ENCODE peak calls at places on chromosomes 6 and 20, in four cellular contexts. E is BJ, Q is mammary epithelial cell, R is upper lobe of right lung. K is an unnamed sample.

GRCh38 chr20:47703748-47704147 is 81.5 kb downstream of the SULF2 start:
- DNase-seq in Q (no peak), R (no peak), E (no peak), K (no peak)

GRCh38 chr6:36944650-36945049 is 9.9 kb upstream of the PI16 start:
- DNase-seq in R (no peak), E (no peak), Q (no peak), K (no peak)

GRCh38 chr6:36028088-36028886 is 679 bp downstream of the MAPK14 start:
- DNase-seq in E (no peak), R (peak; percentile 78), Q (peak; percentile 27), K (peak; percentile 31)

GRCh38 chr20:17685168-17685567 is 3.1 kb upstream of the RRBP1 start:
- DNase-seq in R (no peak), E (no peak), Q (peak; percentile 16), K (no peak)

GRCh38 chr6:117449549-117450439 is 24.1 kb upstream of the ROS1 start:
- DNase-seq in Q (peak; percentile 50), E (no peak), R (no peak), K (peak; percentile 75)

GRCh38 chr6:43834528-43835145 is 64.6 kb downstream of the VEGFA start:
- DNase-seq in E (no peak), Q (no peak), R (no peak), K (no peak)

GRCh38 chr6:160261991-160262718 is 3.5 kb upstream of the SLC22A2 start:
- DNase-seq in Q (no peak), R (no peak), E (no peak), K (no peak)

GRCh38 chr6:150492507-150492906 is 107.2 kb upstream of the PLEKHG1 start:
- DNase-seq in Q (peak; percentile 98), E (no peak), R (no peak), K (peak; percentile 76)

GRCh38 chr6:158803733-158804143 is 15.4 kb downstream of the EZR start:
- DNase-seq in R (no peak), Q (peak; percentile 66), E (no peak), K (peak; percentile 64)

GRCh38 chr6:44495036-44495901 is 107.8 kb downstream of the CDC5L start:
- DNase-seq in E (no peak), Q (no peak), R (no peak), K (peak; percentile 54)

GRCh38 chr20:19317240-19318069 is 105.0 kb downstream of the SLC24A3 start:
- DNase-seq in E (no peak), R (no peak), Q (no peak), K (peak; percentile 35)

GRCh38 chr6:37731888-37732287 is 34.2 kb upstream of the MDGA1 start:
- DNase-seq in R (peak; percentile 81), Q (no peak), E (no peak), K (peak; percentile 10)

GRCh38 chr6:112780498-112781096 is 433.5 kb downstream of the RFPL4B start:
- DNase-seq in R (no peak), E (no peak), Q (peak; percentile 61), K (peak; percentile 65)

GRCh38 chr20:11755071-11755881 is 162.4 kb upstream of the BTBD3 start:
- DNase-seq in R (no peak), E (peak; percentile 15), Q (no peak), K (no peak)

GRCh38 chr20:18304618-18305017 is 16.3 kb downstream of the ZNF133 start:
- DNase-seq in R (no peak), Q (no peak), E (no peak), K (no peak)

GRCh38 chr6:115591973-115592486 is 468.7 kb downstream of the FRK start:
- DNase-seq in E (no peak), R (no peak), Q (peak; percentile 1), K (peak; percentile 27)

GRCh38 chr20:49323622-49324238 is 45.9 kb upstream of the ZNFX1 start:
- DNase-seq in R (no peak), E (peak; percentile 33), Q (peak; percentile 73), K (peak; percentile 80)

GRCh38 chr6:34661379-34661778 is 35.2 kb downstream of the ILRUN start:
- DNase-seq in R (no peak), E (no peak), Q (no peak), K (no peak)

GRCh38 chr6:140366991-140367390 is 992.5 kb upstream of the CITED2 start:
- DNase-seq in R (no peak), Q (peak; percentile 91), E (peak; percentile 61), K (peak; percentile 80)

GRCh38 chr20:39574061-39574460 is 611.9 kb downstream of the DHX35 start:
- DNase-seq in E (no peak), R (no peak), Q (no peak), K (no peak)

GRCh38 chr6:3813150-3813780 is 35.9 kb upstream of the FAM50B start:
- DNase-seq in Q (peak; percentile 65), R (no peak), E (no peak), K (peak; percentile 53)

GRCh38 chr6:84466521-84466920 is 239.1 kb upstream of the CEP162 start:
- DNase-seq in R (no peak), Q (peak; percentile 48), E (peak; percentile 7), K (peak; percentile 89)

GRCh38 chr6:3190056-3190455 is 32.7 kb upstream of the TUBB2A start:
- DNase-seq in Q (no peak), R (no peak), E (no peak), K (no peak)

GRCh38 chr20:63139856-63140255 is 76.1 kb downstream of the YTHDF1 start:
- DNase-seq in Q (no peak), R (no peak), E (no peak), K (no peak)
- TF ChIP-seq CTCF in Q (no peak), R (no peak), E (no peak), K (no peak)

DNA sequence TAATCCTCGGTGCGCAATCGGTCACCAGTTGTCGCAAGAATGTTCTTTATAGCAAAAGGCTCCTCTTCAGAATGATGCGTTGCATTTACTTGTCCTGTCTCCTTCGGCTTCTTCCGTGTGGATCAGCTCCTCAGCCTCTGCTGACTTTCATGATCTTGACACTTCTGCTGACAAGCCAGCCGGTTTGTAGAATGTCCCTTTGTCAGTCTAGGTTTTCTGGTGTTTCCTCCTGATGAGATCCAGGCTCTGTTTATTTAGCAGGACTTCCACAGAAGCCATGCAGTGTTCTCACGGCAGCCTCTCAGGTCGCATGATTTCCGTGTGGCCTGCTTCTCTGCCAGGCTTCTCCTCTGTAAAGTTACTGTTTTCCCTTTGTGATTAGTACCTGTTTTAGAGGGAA is 66.9 kb downstream of the STX11 start:
- DNase-seq in E (no peak), R (no peak), Q (no peak), K (no peak)
- TF ChIP-seq CTCF in E (no peak), R (no peak), Q (no peak), K (no peak)

GRCh38 chr6:148971027-148971927 is 224.4 kb downstream of the UST start:
- DNase-seq in E (no peak), Q (no peak), R (no peak), K (peak; percentile 45)

GRCh38 chr6:148969679-148970078 is 222.8 kb downstream of the UST start:
- DNase-seq in Q (no peak), R (no peak), E (no peak), K (peak; percentile 30)

GRCh38 chr6:148972481-148972880 is 225.7 kb downstream of the UST start:
- DNase-seq in Q (peak; percentile 64), E (no peak), R (no peak), K (peak; percentile 68)

GRCh38 chr6:148974351-148974750 is 227.5 kb downstream of the UST start:
- DNase-seq in R (no peak), Q (no peak), E (no peak), K (no peak)

GRCh38 chr6:148973809-148974208 is 227.0 kb downstream of the UST start:
- DNase-seq in Q (no peak), E (no peak), R (no peak), K (peak; percentile 30)
- TF ChIP-seq CTCF in Q (peak; percentile 30), E (peak; percentile 71), R (peak; percentile 31), K (peak; percentile 39)

DNA sequence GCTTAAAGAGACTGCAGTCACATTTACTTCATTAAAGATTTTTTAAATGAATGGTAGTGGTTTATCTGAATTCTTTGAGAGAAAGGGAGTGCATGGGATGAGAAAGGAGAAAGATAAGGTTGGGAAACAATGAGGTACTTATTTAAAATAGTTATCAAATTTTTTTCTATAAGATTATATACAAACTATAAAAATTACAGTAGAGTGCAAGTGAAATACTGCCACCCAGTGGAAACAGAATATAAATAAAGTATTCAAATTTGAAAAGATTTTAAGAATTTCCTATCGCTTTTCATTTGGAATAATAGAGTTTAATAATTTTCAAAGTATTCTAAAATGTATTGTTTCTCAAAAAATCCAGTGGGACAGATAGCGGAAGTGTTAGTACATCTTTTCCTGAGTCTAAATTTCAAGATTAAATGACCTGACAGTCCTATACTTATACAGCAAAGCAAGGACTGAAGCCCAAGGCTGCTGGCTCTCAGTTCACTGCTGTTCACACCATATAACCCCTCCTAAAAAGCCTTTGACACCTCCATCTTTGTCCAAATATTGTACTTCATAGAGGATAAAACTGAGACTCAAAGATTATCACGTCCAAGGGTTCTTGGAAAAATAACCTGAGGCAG is 31.1 kb downstream of the EPM2A start:
- DNase-seq in Q (no peak), R (no peak), E (no peak), K (peak; percentile 24)
- TF ChIP-seq CTCF in Q (peak; percentile 47), R (peak; percentile 64), E (peak; percentile 35), K (no peak)

DNA sequence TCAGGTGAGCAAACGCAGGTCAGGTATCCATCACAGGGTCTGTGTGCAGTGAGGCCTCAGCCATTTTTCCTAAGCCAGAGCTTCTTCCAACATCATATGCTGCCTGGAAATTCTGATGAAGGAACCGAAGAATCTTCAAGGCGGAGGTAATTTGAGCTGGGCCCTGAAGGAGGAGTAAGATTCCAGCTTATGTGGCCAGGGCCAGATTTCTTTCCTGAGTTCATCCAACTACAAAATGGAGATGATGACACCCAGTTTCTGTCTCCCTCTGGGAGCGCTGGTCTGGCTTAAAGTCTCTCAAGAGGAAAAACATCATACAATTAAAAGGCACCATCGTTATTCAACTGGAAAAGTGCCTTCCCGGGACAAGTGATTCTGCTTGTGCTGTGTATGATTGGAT is 6.9 kb upstream of the MANBAL start:
- DNase-seq in R (no peak), Q (peak; percentile 55), E (no peak), K (peak; percentile 44)
- TF ChIP-seq CTCF in R (peak; percentile 31), Q (peak; percentile 80), E (peak; percentile 71), K (peak; percentile 51)

GRCh38 chr6:32075781-32076494 is 33.2 kb downstream of the TNXB start:
- DNase-seq in Q (peak; percentile 20), R (no peak), E (no peak), K (no peak)

GRCh38 chr6:32073613-32074012 is 35.4 kb downstream of the CYP21A2 start:
- DNase-seq in Q (no peak), R (no peak), E (no peak), K (no peak)

GRCh38 chr6:32070814-32071466 is 32.7 kb downstream of the CYP21A2 start:
- DNase-seq in Q (no peak), R (no peak), E (no peak), K (no peak)

GRCh38 chr6:32074996-32075532 is 34.1 kb downstream of the TNXB start:
- DNase-seq in Q (no peak), R (no peak), E (no peak), K (no peak)

DNA sequence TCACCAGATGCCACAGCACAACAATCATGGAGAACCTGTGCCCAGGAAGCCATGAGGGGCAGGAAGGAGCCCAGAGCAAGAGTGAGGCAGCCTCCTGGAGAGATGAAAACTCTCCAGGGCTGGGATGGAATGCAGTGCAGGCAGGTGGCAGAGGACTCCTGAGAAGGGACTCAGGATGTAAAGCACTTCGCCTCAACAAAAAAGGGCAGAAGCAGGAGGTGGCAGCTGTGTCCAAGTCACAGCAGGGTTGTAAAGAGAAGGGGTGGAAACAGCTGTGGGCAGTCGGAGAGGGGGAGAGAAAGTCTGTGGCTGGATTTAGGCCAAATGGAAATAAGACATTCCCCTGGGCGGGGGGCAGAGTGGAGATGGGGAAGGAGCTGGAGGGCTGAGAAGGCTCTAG is 34.9 kb downstream of the CYP21A2 start:
- DNase-seq in E (no peak), R (no peak), Q (no peak), K (no peak)
- TF ChIP-seq CTCF in E (no peak), R (no peak), Q (no peak), K (no peak)